ENCODE peak calls at places on chromosomes 2 and 18, in five cellular contexts. I is spleen; B is MV-4-11; Y is naive thymus-derived CD4-positive, alpha-beta T cell; Q is heart right ventricle. R is an unnamed sample.

GRCh38 chr18:50135903-50136302 is 59.0 kb downstream of the MYO5B start:
- DNase-seq in I (no peak), B (no peak), Y (no peak), Q (no peak), R (no peak)

GRCh38 chr2:47617028-47617427 is 165.9 kb upstream of the MSH6 start:
- DNase-seq in I (no peak), B (no peak), Y (no peak), Q (no peak), R (no peak)

GRCh38 chr2:88053301-88053700 is 2.3 kb downstream of the KRCC1 start:
- DNase-seq in I (no peak), B (peak), Y (no peak), Q (no peak), R (peak)

GRCh38 chr18:23882616-23883276 is 131.8 kb upstream of the TTC39C start:
- DNase-seq in I (no peak), B (no peak), Y (no peak), Q (no peak), R (no peak)

GRCh38 chr2:216696751-216697560 is 1.6 kb upstream of the IGFBP5 start:
- DNase-seq in I (no peak), B (peak), Y (no peak), Q (no peak), R (no peak)

GRCh38 chr2:200405599-200406298 is 99.3 kb downstream of the SPATS2L start:
- DNase-seq in I (no peak), B (peak), Y (no peak), Q (no peak), R (no peak)

GRCh38 chr18:13562494-13563029 is 163.8 kb downstream of the FAM210A start:
- DNase-seq in I (no peak), B (peak), Y (peak), Q (no peak), R (no peak)

GRCh38 chr2:127091886-127092285 is 15.1 kb downstream of the BIN1 start:
- DNase-seq in I (peak), B (no peak), Y (no peak), Q (peak), R (no peak)

GRCh38 chr2:207487650-207488315 is 42.0 kb upstream of the CREB1 start:
- DNase-seq in I (no peak), B (peak), Y (no peak), Q (no peak), R (no peak)

GRCh38 chr18:41731887-41732286 is 223.1 kb upstream of the PIK3C3 start:
- DNase-seq in I (no peak), B (no peak), Y (no peak), Q (no peak), R (no peak)

GRCh38 chr2:29662841-29663240 is 258.5 kb downstream of the ALK start:
- DNase-seq in I (no peak), B (no peak), Y (no peak), Q (no peak), R (no peak)